ENCODE peak calls at places on chromosomes 16 and 17, in eight cellular contexts. U, M, A, O, H, Z, T and K are unnamed samples. For H3K4me1, the result is how much of the 10 kb centered on the place peaks cover.

GRCh38 chr16:66650707-66651473 is 45.7 kb downstream of the CMTM4 start:
- DNase-seq in M (peak), T (peak), Z (peak), A (peak), U (peak), O (peak), H (peak), K (peak)

GRCh38 chr17:50163846-50164696 is 1.7 kb upstream of the SGCA start:
- DNase-seq in O (peak), M (no peak), U (peak), T (no peak), Z (no peak), H (peak), A (no peak), K (no peak)

GRCh38 chr17:50210249-50211225 is 9.1 kb upstream of the COL1A1 start:
- DNase-seq in T (peak), A (no peak), M (no peak), H (peak), Z (peak), O (no peak), U (peak), K (no peak)

GRCh38 chr17:17782425-17783120 is 54.2 kb downstream of the SREBF1 start:
- DNase-seq in A (no peak), U (no peak), T (no peak), M (peak), H (peak), Z (no peak), O (no peak), K (no peak)

GRCh38 chr16:2776500-2777139 is 460 bp downstream of the ELOB start:
- DNase-seq in M (no peak), A (no peak), O (no peak), T (no peak), Z (no peak), H (peak), U (peak), K (no peak)

GRCh38 chr17:7241783-7242716 is at the start of gene GABARAP:
- DNase-seq in H (peak), A (no peak), T (peak), O (peak), Z (peak), M (peak), U (peak), K (peak)

GRCh38 chr17:2177235-2177811 is 122.4 kb downstream of the HIC1 start:
- DNase-seq in Z (no peak), H (no peak), M (no peak), T (no peak), A (no peak), O (peak), U (no peak), K (no peak)

GRCh38 chr17:48951572-48951971 is 6.9 kb upstream of the SNF8 start:
- DNase-seq in T (no peak), O (no peak), M (no peak), A (no peak), Z (no peak), H (no peak), U (no peak), K (no peak)

GRCh38 chr17:60526726-60527125 is 684 bp upstream of the APPBP2 start:
- DNase-seq in O (no peak), A (no peak), H (no peak), M (no peak), Z (no peak), T (no peak), U (no peak), K (peak)

GRCh38 chr17:64247836-64248235 is 15.2 kb downstream of the TEX2 start:
- DNase-seq in H (no peak), M (no peak), U (no peak), T (no peak), Z (no peak), O (no peak), A (no peak), K (no peak)

GRCh38 chr16:4392382-4393242 is 21.0 kb downstream of the VASN start:
- DNase-seq in O (peak), M (peak), A (no peak), H (peak), Z (no peak), T (peak), U (peak), K (no peak)

GRCh38 chr17:48608494-48608834 is 2.4 kb downstream of the HOXB7 start:
- DNase-seq in U (no peak), H (no peak), M (no peak), Z (no peak), O (no peak), A (no peak), T (no peak), K (no peak)

GRCh38 chr16:11240636-11241473 is 15.1 kb downstream of the SOCS1 start:
- DNase-seq in A (no peak), Z (no peak), O (no peak), H (peak), T (no peak), M (peak), U (no peak), K (no peak)

GRCh38 chr16:49739381-49739780 is 116.5 kb downstream of the ZNF423 start:
- DNase-seq in A (no peak), U (no peak), T (no peak), Z (no peak), H (no peak), M (no peak), O (no peak), K (no peak)

GRCh38 chr17:68820476-68820824 is 134.7 kb downstream of the ABCA8 start:
- DNase-seq in T (no peak), U (no peak), O (no peak), A (no peak), H (no peak), Z (no peak), M (no peak), K (no peak)

GRCh38 chr16:74451951-74452758 is 30.9 kb upstream of the CLEC18B start:
- DNase-seq in Z (no peak), O (no peak), H (peak), M (no peak), U (peak), T (no peak), A (no peak), K (no peak)

GRCh38 chr17:75639771-75640555 is 6.7 kb downstream of the SMIM5 start:
- DNase-seq in Z (peak), H (peak), M (peak), U (no peak), A (no peak), O (peak), T (no peak), K (no peak)

GRCh38 chr17:75639327-75639726 is 6.1 kb downstream of the SMIM5 start:
- DNase-seq in M (no peak), A (no peak), U (no peak), O (no peak), Z (no peak), H (no peak), T (no peak), K (no peak)

GRCh38 chr17:75638893-75639292 is 5.7 kb downstream of the SMIM5 start:
- DNase-seq in A (no peak), Z (no peak), H (no peak), M (no peak), O (no peak), T (peak), U (no peak), K (no peak)

GRCh38 chr17:75641343-75641742 is 8.1 kb downstream of the SMIM5 start:
- DNase-seq in M (no peak), A (no peak), H (no peak), U (peak), O (no peak), T (no peak), Z (no peak), K (no peak)

DNA sequence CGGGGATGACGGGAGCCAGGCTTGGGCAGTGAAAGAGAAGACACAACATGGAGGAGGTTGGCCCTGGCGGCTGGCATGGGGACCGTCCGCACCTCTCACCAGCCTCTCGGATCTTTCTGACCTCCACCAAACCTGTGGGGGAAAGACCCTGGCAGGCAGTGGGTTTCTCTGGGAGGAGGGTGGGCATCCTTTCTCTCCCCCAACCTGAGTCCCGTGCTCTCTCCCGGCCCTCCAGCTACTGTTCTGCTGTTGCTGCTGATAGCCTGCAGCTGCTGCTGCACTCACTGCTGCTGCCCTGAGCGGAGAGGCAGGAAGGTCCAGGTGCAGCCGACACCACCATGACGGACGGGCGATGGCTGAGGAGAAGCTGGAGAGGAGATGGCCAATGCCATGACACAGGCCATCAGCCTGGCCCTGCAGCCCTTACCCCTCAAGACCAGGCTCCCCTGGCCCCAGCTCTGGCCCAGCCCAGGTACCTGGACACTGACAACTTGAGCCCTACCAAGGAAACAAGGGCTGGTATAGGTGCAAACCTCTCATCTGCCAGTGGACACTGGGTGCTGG is 7.4 kb downstream of the SMIM5 start:
- DNase-seq in U (peak), T (no peak), O (no peak), A (no peak), M (no peak), H (peak), Z (no peak), K (no peak)
- H3K4me1 ChIP-seq in U (under half), T (under half), O (under half), A (under half), M (half or more), H (under half), Z (under half), K (under half)

DNA sequence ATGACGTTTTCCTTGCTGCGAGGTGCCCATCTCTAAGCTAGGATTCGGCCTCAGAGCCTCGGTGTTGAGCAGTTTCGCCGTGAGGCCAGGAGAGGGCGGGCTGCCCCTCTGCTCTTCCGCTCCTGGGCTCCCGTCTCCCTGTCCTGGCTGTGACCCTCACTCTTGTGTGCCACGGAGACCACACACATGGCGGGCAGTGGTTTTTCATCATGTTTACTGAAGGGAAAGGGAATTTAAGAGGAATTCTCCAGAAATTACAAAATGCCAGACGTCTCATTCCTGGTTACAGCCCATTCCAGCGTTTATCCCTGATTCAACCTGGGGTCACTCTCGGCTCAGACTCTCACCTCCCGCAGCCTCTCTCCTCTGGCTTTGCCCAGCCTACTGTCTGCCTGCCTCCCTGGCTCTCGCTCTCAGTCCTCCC is 96.8 kb upstream of the ELAC2 start:
- DNase-seq in M (peak), H (peak), Z (no peak), U (peak), O (peak), T (no peak), A (no peak), K (no peak)
- H3K4me1 ChIP-seq in M (under half), H (under half), Z (under half), U (under half), O (under half), T (under half), A (under half), K (under half)

GRCh38 chr17:4710693-4711634 is 532 bp downstream of the ARRB2 start:
- DNase-seq in O (peak), A (no peak), T (no peak), M (peak), U (peak), H (peak), Z (no peak), K (no peak)
- H3K4me1 ChIP-seq in O (under half), A (under half), T (under half), M (half or more), U (under half), H (under half), Z (under half), K (under half)

DNA sequence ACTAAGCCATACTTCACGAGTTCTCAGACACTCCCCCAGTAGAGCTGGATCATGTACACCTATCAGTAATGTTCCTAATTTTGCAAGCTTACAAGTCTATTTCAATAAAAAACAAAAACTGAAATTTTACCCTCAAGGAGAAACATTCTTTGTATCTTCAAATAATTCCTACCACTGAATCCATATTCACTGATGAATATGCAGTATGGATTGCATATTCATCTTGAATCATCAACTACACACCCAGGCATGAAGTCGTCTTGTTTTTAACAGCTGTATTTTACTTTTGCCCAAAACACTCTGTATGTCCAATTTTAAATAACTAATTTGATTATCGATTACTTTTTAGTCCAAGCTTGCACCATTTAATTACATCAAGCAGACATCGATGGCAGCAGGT is 31.8 kb downstream of the ZDHHC7 start:
- DNase-seq in H (no peak), U (no peak), Z (no peak), A (peak), T (no peak), M (no peak), O (no peak), K (no peak)
- H3K4me1 ChIP-seq in H (under half), U (under half), Z (under half), A (under half), T (under half), M (half or more), O (under half), K (under half)

GRCh38 chr17:38476549-38476948 is 48.3 kb downstream of the ARHGAP23 start:
- DNase-seq in M (no peak), Z (no peak), O (no peak), T (no peak), A (no peak), H (peak), U (no peak), K (no peak)
- H3K4me1 ChIP-seq in M (under half), Z (under half), O (under half), T (under half), A (under half), H (under half), U (under half), K (under half)